ENCODE peak calls at places on chromosomes 11 and 22, in five cellular contexts. R is Peyer's patch, N is NCI-H1436 treated with DMSO at 0.1 percent for 48 hours, C is GOT3, K is NCI-H226. J is an unnamed sample.

GRCh38 chr22:46262449-46263207 is 515 bp downstream of the PKDREJ start:
- DNase-seq in R (peak; percentile 88), N (no peak), C (no peak), K (no peak), J (no peak)

GRCh38 chr11:64566042-64566914 is 24.7 kb upstream of the SLC22A12 start:
- DNase-seq in R (peak; percentile 68), N (peak; percentile 8), C (no peak), K (peak; percentile 66), J (peak; percentile 36)

GRCh38 chr22:45009881-45010531 is at the start of gene PHF21B:
- DNase-seq in R (no peak), N (no peak), C (no peak), K (no peak), J (no peak)

GRCh38 chr11:128463386-128463829 is 124.0 kb downstream of the ETS1 start:
- DNase-seq in R (no peak), N (no peak), C (no peak), K (peak; percentile 99), J (peak; percentile 83)

GRCh38 chr22:40156001-40156516 is 21.7 kb upstream of the TNRC6B start:
- DNase-seq in R (peak; percentile 67), N (peak; percentile 88), C (no peak), K (peak; percentile 49), J (no peak)

GRCh38 chr11:18730020-18730419 is 4.0 kb upstream of the IGSF22 start:
- DNase-seq in R (no peak), N (no peak), C (no peak), K (no peak), J (no peak)

GRCh38 chr22:33850724-33851123 is 69.6 kb downstream of the LARGE1 start:
- DNase-seq in R (no peak), N (no peak), C (no peak), K (no peak), J (no peak)

GRCh38 chr22:19772422-19772672 is 11.8 kb downstream of the TBX1 start:
- DNase-seq in R (no peak), N (no peak), C (no peak), K (no peak), J (no peak)

J was measured in skeletal muscle cell.